ENCODE peak calls at places on chromosomes 2 and 18, in eight cellular contexts. One of them, this sample, is unnamed.

GRCh38 chr2:70006447-70006784 is 45.0 kb upstream of the ASPRV1 start:
- DNase-seq in caudate nucleus: no peak
- DNase-seq in heart left ventricle: no peak
- DNase-seq in CD8-positive, alpha-beta memory T cell: no peak
- DNase-seq in naive B cell: no peak
- DNase-seq in HTR-8/SVneo: no peak
- DNase-seq in EL: no peak
- DNase-seq in kidney tubule cell: no peak
- DNase-seq in this sample: no peak

GRCh38 chr2:214311031-214311533 is 99.8 kb upstream of the VWC2L start:
- DNase-seq in caudate nucleus: no peak
- DNase-seq in heart left ventricle: no peak
- DNase-seq in CD8-positive, alpha-beta memory T cell: no peak
- DNase-seq in naive B cell: no peak
- DNase-seq in HTR-8/SVneo: no peak
- DNase-seq in EL: no peak
- DNase-seq in kidney tubule cell: no peak
- DNase-seq in this sample: no peak

GRCh38 chr18:4412286-4412685 is 42.8 kb downstream of the DLGAP1 start:
- DNase-seq in caudate nucleus: no peak
- DNase-seq in heart left ventricle: no peak
- DNase-seq in CD8-positive, alpha-beta memory T cell: no peak
- DNase-seq in naive B cell: no peak
- DNase-seq in HTR-8/SVneo: no peak
- DNase-seq in EL: no peak
- DNase-seq in kidney tubule cell: no peak
- DNase-seq in this sample: no peak

GRCh38 chr2:26274058-26274613 is 29.4 kb downstream of the HADHB start:
- DNase-seq in caudate nucleus: no peak
- DNase-seq in heart left ventricle: peak
- DNase-seq in CD8-positive, alpha-beta memory T cell: no peak
- DNase-seq in naive B cell: no peak
- DNase-seq in HTR-8/SVneo: peak
- DNase-seq in EL: peak
- DNase-seq in kidney tubule cell: peak
- DNase-seq in this sample: peak

GRCh38 chr2:96930351-96931015 is 55.9 kb downstream of the FAM178B start:
- DNase-seq in caudate nucleus: no peak
- DNase-seq in heart left ventricle: no peak
- DNase-seq in CD8-positive, alpha-beta memory T cell: peak
- DNase-seq in naive B cell: no peak
- DNase-seq in HTR-8/SVneo: no peak
- DNase-seq in EL: no peak
- DNase-seq in kidney tubule cell: no peak
- DNase-seq in this sample: no peak

GRCh38 chr2:239758325-239758877 is 266.7 kb downstream of the NDUFA10 start:
- DNase-seq in caudate nucleus: no peak
- DNase-seq in heart left ventricle: no peak
- DNase-seq in CD8-positive, alpha-beta memory T cell: no peak
- DNase-seq in naive B cell: no peak
- DNase-seq in HTR-8/SVneo: peak
- DNase-seq in EL: no peak
- DNase-seq in kidney tubule cell: peak
- DNase-seq in this sample: no peak

GRCh38 chr2:160315337-160315736 is 115.3 kb upstream of the ITGB6 start:
- DNase-seq in caudate nucleus: no peak
- DNase-seq in heart left ventricle: no peak
- DNase-seq in CD8-positive, alpha-beta memory T cell: no peak
- DNase-seq in naive B cell: no peak
- DNase-seq in HTR-8/SVneo: no peak
- DNase-seq in EL: peak
- DNase-seq in kidney tubule cell: peak
- DNase-seq in this sample: peak

GRCh38 chr18:7572837-7573236 is 5.7 kb downstream of the PTPRM start:
- DNase-seq in caudate nucleus: no peak
- DNase-seq in heart left ventricle: no peak
- DNase-seq in CD8-positive, alpha-beta memory T cell: no peak
- DNase-seq in naive B cell: no peak
- DNase-seq in HTR-8/SVneo: no peak
- DNase-seq in EL: peak
- DNase-seq in kidney tubule cell: peak
- DNase-seq in this sample: peak

GRCh38 chr2:25964891-25965290 is 17.4 kb downstream of the KIF3C start:
- DNase-seq in caudate nucleus: no peak
- DNase-seq in heart left ventricle: no peak
- DNase-seq in CD8-positive, alpha-beta memory T cell: no peak
- DNase-seq in naive B cell: no peak
- DNase-seq in HTR-8/SVneo: no peak
- DNase-seq in EL: peak
- DNase-seq in kidney tubule cell: no peak
- DNase-seq in this sample: no peak

GRCh38 chr18:76524477-76524876 is 29.4 kb upstream of the ZNF516 start:
- DNase-seq in caudate nucleus: no peak
- DNase-seq in heart left ventricle: no peak
- DNase-seq in CD8-positive, alpha-beta memory T cell: no peak
- DNase-seq in naive B cell: no peak
- DNase-seq in HTR-8/SVneo: no peak
- DNase-seq in EL: no peak
- DNase-seq in kidney tubule cell: no peak
- DNase-seq in this sample: no peak

GRCh38 chr2:74817333-74817732 is 16.6 kb upstream of the HK2 start:
- DNase-seq in caudate nucleus: no peak
- DNase-seq in heart left ventricle: no peak
- DNase-seq in CD8-positive, alpha-beta memory T cell: no peak
- DNase-seq in naive B cell: no peak
- DNase-seq in HTR-8/SVneo: no peak
- DNase-seq in EL: no peak
- DNase-seq in kidney tubule cell: no peak
- DNase-seq in this sample: no peak

This sample was measured in endothelial cell of umbilical vein.